ENCODE peak calls at places on chromosomes 3 and 15, in six cellular contexts. R is hypothalamus, D is fibroblast of the aortic adventitia, S is AG04450, B is NCI-H345, G is GM18507. O is an unnamed sample.

GRCh38 chr3:86982883-86983282 is 8.1 kb downstream of the VGLL3 start:
- DNase-seq in R (no peak), D (peak; percentile 97), S (no peak), B (no peak), G (no peak), O (no peak)

GRCh38 chr3:171528102-171528501 is 67.9 kb upstream of the TNIK start:
- DNase-seq in R (no peak), D (peak; percentile 31), S (no peak), B (no peak), G (no peak), O (no peak)

GRCh38 chr3:2211568-2211967 is 112.9 kb downstream of the CNTN4 start:
- DNase-seq in R (no peak), D (no peak), S (no peak), B (no peak), G (no peak), O (no peak)

GRCh38 chr3:109241459-109241858 is 74.9 kb downstream of the DPPA2 start:
- DNase-seq in R (no peak), D (no peak), S (no peak), B (no peak), G (no peak), O (no peak)

GRCh38 chr3:108380128-108380795 is 83.9 kb downstream of the HHLA2 start:
- DNase-seq in R (no peak), D (no peak), S (no peak), B (no peak), G (no peak), O (no peak)

GRCh38 chr3:73868688-73869315 is 244.1 kb upstream of the PDZRN3 start:
- DNase-seq in R (no peak), D (peak; percentile 70), S (peak; percentile 3), B (peak; percentile 54), G (no peak), O (no peak)

GRCh38 chr15:66253643-66254363 is at the start of gene MEGF11:
- DNase-seq in R (no peak), D (peak; percentile 35), S (no peak), B (peak; percentile 31), G (no peak), O (no peak)

GRCh38 chr3:64291345-64291744 is 66.1 kb upstream of the PRICKLE2 start:
- DNase-seq in R (no peak), D (peak; percentile 94), S (peak; percentile 54), B (no peak), G (no peak), O (no peak)

GRCh38 chr3:23202921-23203650 is at the start of gene UBE2E2:
- DNase-seq in R (peak; percentile 49), D (peak; percentile 47), S (no peak), B (peak; percentile 67), G (peak; percentile 75), O (peak; percentile 5)

GRCh38 chr15:80895091-80895490 is 94.5 kb downstream of the MESD start:
- DNase-seq in R (no peak), D (no peak), S (no peak), B (no peak), G (no peak), O (no peak)

GRCh38 chr3:13414040-13414729 is 5.9 kb downstream of the NUP210 start:
- DNase-seq in R (no peak), D (no peak), S (no peak), B (no peak), G (peak; percentile 78), O (peak; percentile 72)

GRCh38 chr3:23710555-23710954 is 95.2 kb upstream of the UBE2E1 start:
- DNase-seq in R (no peak), D (peak; percentile 66), S (peak; percentile 92), B (no peak), G (no peak), O (no peak)

GRCh38 chr15:25345943-25346342 is 92.9 kb downstream of the UBE3A start:
- DNase-seq in R (peak; percentile 1), D (peak; percentile 49), S (no peak), B (no peak), G (no peak), O (no peak)

GRCh38 chr15:78315686-78316085 is 16.3 kb upstream of the SKIC8 start:
- DNase-seq in R (no peak), D (no peak), S (no peak), B (peak; percentile 6), G (no peak), O (no peak)

GRCh38 chr3:112561085-112561692 is 573 bp downstream of the ATG3 start:
- DNase-seq in R (peak; percentile 64), D (peak; percentile 85), S (peak; percentile 61), B (peak; percentile 36), G (peak; percentile 40), O (peak; percentile 57)

GRCh38 chr15:88704791-88705768 is 66.3 kb downstream of the ISG20 start:
- DNase-seq in R (no peak), D (peak; percentile 43), S (no peak), B (no peak), G (no peak), O (no peak)

GRCh38 chr15:34708422-34708821 is 46.4 kb downstream of the GJD2 start:
- DNase-seq in R (no peak), D (peak; percentile 58), S (peak; percentile 32), B (peak; percentile 22), G (no peak), O (no peak)

GRCh38 chr3:52473031-52473430 is 17.6 kb downstream of the NISCH start:
- DNase-seq in R (no peak), D (no peak), S (no peak), B (no peak), G (no peak), O (no peak)

GRCh38 chr15:58410353-58410752 is 21.4 kb upstream of the LIPC start:
- DNase-seq in R (no peak), D (peak; percentile 39), S (no peak), B (no peak), G (no peak), O (peak; percentile 18)

GRCh38 chr3:153621988-153622387 is 460.0 kb downstream of the RAP2B start:
- DNase-seq in R (no peak), D (no peak), S (no peak), B (no peak), G (no peak), O (no peak)

GRCh38 chr3:141407817-141408216 is 39.5 kb downstream of the ZBTB38 start:
- DNase-seq in R (no peak), D (no peak), S (no peak), B (no peak), G (no peak), O (no peak)

GRCh38 chr3:68919000-68919399 is 13.3 kb downstream of the TAFA4 start:
- DNase-seq in R (no peak), D (peak; percentile 29), S (no peak), B (no peak), G (no peak), O (no peak)

GRCh38 chr3:25849641-25850040 is 59.8 kb downstream of the OXSM start:
- DNase-seq in R (no peak), D (peak; percentile 35), S (no peak), B (no peak), G (no peak), O (no peak)

O was measured in effector memory CD8-positive, alpha-beta T cell.